ENCODE peak calls at places on chromosomes 4 and X, in five cellular contexts. R, E, I, H and Z are unnamed samples.

GRCh38 chr4:125111352-125111751 is 203.4 kb upstream of the FAT4 start:
- DNase-seq in R (no peak), E (no peak), I (no peak), H (no peak), Z (no peak)

GRCh38 chr4:126004936-126005335 is 690.2 kb downstream of the FAT4 start:
- DNase-seq in R (peak), E (no peak), I (no peak), H (peak), Z (peak)

GRCh38 chrX:110417128-110417527 is 58.5 kb downstream of the RTL9 start:
- DNase-seq in R (no peak), E (no peak), I (no peak), H (no peak), Z (no peak)

GRCh38 chr4:48490012-48490679 is at the start of gene ZAR1:
- DNase-seq in R (no peak), E (no peak), I (no peak), H (no peak), Z (no peak)

GRCh38 chr4:70544279-70544870 is 26.0 kb downstream of the AMTN start:
- DNase-seq in R (peak), E (no peak), I (no peak), H (peak), Z (peak)

GRCh38 chr4:85381968-85382367 is 93.0 kb upstream of the ARHGAP24 start:
- DNase-seq in R (peak), E (no peak), I (no peak), H (no peak), Z (no peak)

GRCh38 chrX:123740006-123740405 is 7.2 kb upstream of the THOC2 start:
- DNase-seq in R (no peak), E (no peak), I (no peak), H (no peak), Z (no peak)

GRCh38 chrX:132023896-132024386 is 839 bp downstream of the STK26 start:
- DNase-seq in R (no peak), E (peak), I (no peak), H (no peak), Z (no peak)

GRCh38 chrX:138150709-138151108 is 560.8 kb downstream of the FGF13 start:
- DNase-seq in R (no peak), E (no peak), I (no peak), H (no peak), Z (no peak)

GRCh38 chr4:120080533-120080932 is 13.9 kb upstream of the MAD2L1 start:
- DNase-seq in R (no peak), E (no peak), I (no peak), H (no peak), Z (no peak)

GRCh38 chr4:145279122-145279960 is 99.0 kb upstream of the OTUD4 start:
- DNase-seq in R (peak), E (no peak), I (peak), H (peak), Z (peak)

GRCh38 chrX:108131471-108131870 is 39.9 kb downstream of the ATG4A start:
- DNase-seq in R (no peak), E (no peak), I (no peak), H (peak), Z (peak)

GRCh38 chrX:108132034-108132433 is 40.5 kb downstream of the ATG4A start:
- DNase-seq in R (no peak), E (no peak), I (no peak), H (no peak), Z (no peak)

GRCh38 chrX:108138814-108139213 is 47.2 kb downstream of the ATG4A start:
- DNase-seq in R (no peak), E (no peak), I (no peak), H (no peak), Z (no peak)

GRCh38 chrX:108130889-108131288 is 39.3 kb downstream of the ATG4A start:
- DNase-seq in R (no peak), E (no peak), I (no peak), H (no peak), Z (no peak)

DNA sequence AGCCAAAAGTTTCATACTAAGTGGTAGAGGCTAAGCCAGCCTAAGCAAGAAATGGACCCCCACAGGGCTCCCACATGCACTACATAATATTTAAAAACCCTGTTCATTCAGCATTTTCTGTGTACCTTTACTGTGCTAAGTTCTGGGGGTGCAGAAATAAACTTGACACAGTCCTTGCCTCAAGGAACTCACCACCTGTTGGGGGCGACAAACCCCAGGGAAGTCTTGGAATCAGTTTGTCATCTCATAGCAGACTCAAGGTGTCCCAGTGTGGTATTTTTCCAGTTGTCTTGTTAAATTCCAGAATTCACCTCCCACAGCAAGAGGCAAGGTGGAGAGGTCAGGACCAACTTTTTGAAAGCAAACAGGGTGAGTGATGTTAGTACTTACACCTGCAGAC is 43.1 kb downstream of the ATG4A start:
- DNase-seq in R (no peak), E (no peak), I (no peak), H (no peak), Z (no peak)
- TF ChIP-seq CTCF in R (no peak), E (no peak), I (no peak), H (no peak), Z (no peak)

GRCh38 chrX:48891402-48892288 is 5.9 kb downstream of the TIMM17B start:
- DNase-seq in R (peak), E (peak), I (no peak), H (peak), Z (peak)
- TF ChIP-seq CTCF in R (peak), E (peak), I (peak), H (peak), Z (peak)

GRCh38 chrX:154840856-154841255 is 6.4 kb upstream of the SMIM9 start:
- DNase-seq in R (peak), E (no peak), I (peak), H (peak), Z (peak)
- TF ChIP-seq CTCF in R (peak), E (peak), I (peak), H (peak), Z (peak)

GRCh38 chr4:56662782-56663468 is 18.2 kb downstream of the HOPX start:
- DNase-seq in R (no peak), E (no peak), I (no peak), H (no peak), Z (no peak)

GRCh38 chr4:56671860-56672259 is 9.2 kb downstream of the HOPX start:
- DNase-seq in R (no peak), E (no peak), I (no peak), H (no peak), Z (peak)

GRCh38 chr4:56671373-56671772 is 9.7 kb downstream of the HOPX start:
- DNase-seq in R (no peak), E (no peak), I (no peak), H (no peak), Z (no peak)

GRCh38 chr4:56666279-56666678 is 14.8 kb downstream of the HOPX start:
- DNase-seq in R (no peak), E (no peak), I (no peak), H (no peak), Z (no peak)

GRCh38 chr4:56668267-56668666 is 12.8 kb downstream of the HOPX start:
- DNase-seq in R (no peak), E (no peak), I (no peak), H (no peak), Z (no peak)
- TF ChIP-seq CTCF in R (peak), E (peak), I (peak), H (peak), Z (peak)